ENCODE peak calls at places on chromosomes 2 and 18, in nine cellular contexts. I is upper lobe of right lung, L is left ventricle myocardium inferior, S is AG09319, E is WTC11, Z is omental fat pad, N is A549, R is astrocyte of the spinal cord, B is pancreas. U is an unnamed sample.

GRCh38 chr2:26566081-26566375 is 75.1 kb downstream of the CIB4 start:
- DNase-seq in I (peak), L (no peak), S (no peak), E (no peak), Z (no peak), N (no peak), R (no peak), B (no peak), U (no peak)

GRCh38 chr18:9782073-9782857 is 74.2 kb downstream of the RAB31 start:
- DNase-seq in I (no peak), L (no peak), S (peak), E (no peak), Z (no peak), N (peak), R (peak), B (no peak), U (no peak)

GRCh38 chr2:36650031-36650430 is 46.5 kb upstream of the VIT start:
- DNase-seq in I (no peak), L (no peak), S (peak), E (no peak), Z (no peak), N (peak), R (peak), B (no peak), U (peak)

GRCh38 chr2:150271952-150272351 is 215.5 kb downstream of the RND3 start:
- DNase-seq in I (no peak), L (no peak), S (no peak), E (no peak), Z (no peak), N (peak), R (peak), B (no peak), U (no peak)

GRCh38 chr2:61356261-61356957 is 114.5 kb downstream of the USP34 start:
- DNase-seq in I (no peak), L (no peak), S (peak), E (no peak), Z (no peak), N (no peak), R (no peak), B (no peak), U (no peak)

GRCh38 chr18:35324926-35325655 is 19.1 kb downstream of the ZNF24 start:
- DNase-seq in I (no peak), L (no peak), S (no peak), E (no peak), Z (no peak), N (no peak), R (no peak), B (no peak), U (no peak)

GRCh38 chr2:11500702-11501303 is 33.0 kb upstream of the GREB1 start:
- DNase-seq in I (no peak), L (no peak), S (no peak), E (no peak), Z (no peak), N (no peak), R (no peak), B (no peak), U (peak)

GRCh38 chr2:176653856-176654443 is 384.7 kb downstream of the MTX2 start:
- DNase-seq in I (no peak), L (peak), S (peak), E (peak), Z (peak), N (peak), R (peak), B (no peak), U (no peak)

GRCh38 chr2:203873921-203874631 is 6.5 kb downstream of the CTLA4 start:
- DNase-seq in I (no peak), L (no peak), S (no peak), E (no peak), Z (no peak), N (no peak), R (peak), B (no peak), U (no peak)

GRCh38 chr2:88024509-88024908 is 8.2 kb upstream of the RNU2-63P start:
- DNase-seq in I (no peak), L (no peak), S (no peak), E (peak), Z (no peak), N (no peak), R (no peak), B (no peak), U (no peak)

GRCh38 chr2:111199840-111200239 is 79.1 kb downstream of the BCL2L11 start:
- DNase-seq in I (no peak), L (no peak), S (no peak), E (no peak), Z (no peak), N (no peak), R (no peak), B (no peak), U (no peak)

GRCh38 chr2:142682528-142682927 is 194.9 kb upstream of the KYNU start:
- DNase-seq in I (no peak), L (no peak), S (peak), E (no peak), Z (no peak), N (peak), R (peak), B (no peak), U (no peak)

GRCh38 chr2:11758187-11758586 is 11.8 kb downstream of the LPIN1 start:
- DNase-seq in I (no peak), L (no peak), S (no peak), E (no peak), Z (no peak), N (no peak), R (no peak), B (no peak), U (no peak)

DNA sequence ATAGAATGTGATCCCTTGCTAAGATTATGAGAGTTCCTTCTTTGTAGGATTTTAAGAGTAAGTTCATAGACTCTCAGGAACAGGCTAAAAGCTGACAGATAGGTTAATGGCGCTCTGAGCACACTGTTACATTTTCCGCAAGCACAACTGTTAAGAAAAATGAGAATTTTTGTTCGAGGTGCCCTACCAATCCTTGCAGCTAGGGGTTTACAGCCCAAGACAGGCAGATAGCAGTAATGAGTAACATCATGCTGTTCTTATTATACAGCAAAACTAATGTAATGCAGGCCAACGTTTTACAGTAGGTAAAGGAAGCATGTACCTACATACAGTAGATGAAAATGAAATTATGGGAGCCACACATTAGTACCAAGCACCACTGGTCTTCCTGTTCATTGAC is 11.2 kb upstream of the BOD1L2 start:
- DNase-seq in I (no peak), L (no peak), S (no peak), E (no peak), Z (no peak), N (no peak), R (no peak), B (no peak), U (no peak)
- TF ChIP-seq CTCF in I (no peak), L (no peak), S (no peak), E (peak), Z (no peak), N (no peak), R (peak), B (no peak), U (no peak)

GRCh38 chr2:9138507-9139085 is 68.0 kb upstream of the ASAP2 start:
- DNase-seq in I (no peak), L (no peak), S (no peak), E (peak), Z (no peak), N (peak), R (no peak), B (no peak), U (no peak)
- TF ChIP-seq CTCF in I (no peak), L (peak), S (no peak), E (no peak), Z (no peak), N (peak), R (peak), B (no peak), U (no peak)

DNA sequence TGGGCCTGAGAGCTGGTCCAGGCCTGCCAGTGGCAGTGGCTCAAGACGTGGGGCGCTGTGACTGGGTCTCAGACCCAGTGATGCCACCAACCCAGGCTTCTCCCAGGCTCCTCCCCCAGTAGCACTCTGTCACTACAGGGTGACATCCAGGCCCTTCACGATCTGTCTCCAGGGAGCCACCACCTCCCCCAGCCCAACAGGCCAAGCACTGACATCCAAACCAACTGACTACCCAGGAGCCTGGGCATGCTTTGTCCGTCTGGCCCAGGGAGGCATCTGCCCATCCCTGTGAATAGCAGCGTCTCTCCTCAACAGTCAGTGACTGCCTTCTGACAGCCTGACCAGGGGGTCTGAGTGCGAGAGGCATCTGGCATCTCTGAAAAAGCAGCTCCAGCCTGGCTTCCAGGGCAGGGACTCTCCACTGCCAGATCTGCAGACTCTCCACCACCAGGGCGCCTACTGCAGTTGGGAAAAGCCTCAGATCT is 13.0 kb downstream of the TEX44 start:
- DNase-seq in I (no peak), L (peak), S (no peak), E (no peak), Z (no peak), N (no peak), R (no peak), B (no peak), U (no peak)
- TF ChIP-seq CTCF in I (no peak), L (no peak), S (no peak), E (no peak), Z (no peak), N (no peak), R (no peak), B (no peak), U (no peak)

DNA sequence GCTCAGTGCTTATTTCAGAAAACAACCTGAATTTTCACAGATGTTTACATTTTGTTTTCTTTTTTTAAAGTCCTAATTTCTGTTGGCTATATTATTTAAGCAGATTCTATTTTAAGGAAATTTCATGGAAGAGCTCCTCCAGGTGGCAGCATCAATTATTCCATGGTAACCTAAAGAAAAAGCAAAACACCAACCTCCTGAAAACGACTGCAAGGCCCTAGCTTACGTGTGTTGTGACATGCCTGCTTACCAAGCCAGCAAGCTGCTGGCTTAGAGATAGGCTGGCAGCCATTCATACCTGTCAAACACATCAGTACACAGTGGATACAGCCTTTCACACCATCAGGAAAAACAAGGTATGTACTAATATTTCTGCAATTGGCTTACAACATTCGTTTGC is 64.9 kb downstream of the LPIN2 start:
- DNase-seq in I (no peak), L (no peak), S (no peak), E (no peak), Z (no peak), N (peak), R (peak), B (peak), U (no peak)
- TF ChIP-seq CTCF in I (peak), L (peak), S (peak), E (no peak), Z (no peak), N (peak), R (peak), B (no peak), U (no peak)

GRCh38 chr2:100560431-100560830 is 2.4 kb upstream of the PDCL3 start:
- DNase-seq in I (no peak), L (no peak), S (no peak), E (no peak), Z (no peak), N (no peak), R (no peak), B (no peak), U (no peak)

GRCh38 chr2:100561191-100561590 is 1.6 kb upstream of the PDCL3 start:
- DNase-seq in I (no peak), L (no peak), S (no peak), E (no peak), Z (no peak), N (no peak), R (no peak), B (no peak), U (no peak)

GRCh38 chr2:100563407-100564247 is 834 bp downstream of the PDCL3 start:
- DNase-seq in I (no peak), L (no peak), S (no peak), E (no peak), Z (no peak), N (no peak), R (no peak), B (peak), U (no peak)

GRCh38 chr2:100562613-100563406 is at the start of gene PDCL3:
- DNase-seq in I (peak), L (peak), S (peak), E (peak), Z (peak), N (peak), R (peak), B (peak), U (peak)
- TF ChIP-seq CTCF in I (no peak), L (no peak), S (peak), E (no peak), Z (no peak), N (peak), R (peak), B (no peak), U (peak)

GRCh38 chr18:3062798-3063563 is 50.0 kb upstream of the LPIN2 start:
- DNase-seq in I (peak), L (peak), S (peak), E (peak), Z (peak), N (peak), R (peak), B (peak), U (peak)
- TF ChIP-seq CTCF in I (peak), L (peak), S (peak), E (peak), Z (no peak), N (peak), R (peak), B (peak), U (peak)